ENCODE peak calls at places on chromosomes 12 and 14, in nine cellular contexts. X is GM20000; H is brain microvascular endothelial cell; O is SW 1271; R is cardiac fibroblast; U is substantia nigra; N is activated CD4-positive, alpha-beta T cell treated with anti-CD3 and anti-CD28 coated beads, Interleukin-2, amount 10 ng/mL, durations not matched to agents 7 days and 5 days; J is HT1080; T is HTR-8/SVneo. V is an unnamed sample.
A peak's percentile ranks its signal among the peaks of the same experiment; 100 is the strongest.

GRCh38 chr12:111505601-111506036 is 93.5 kb downstream of the ATXN2 start:
- DNase-seq in R (no peak), O (no peak), U (no peak), H (no peak), N (no peak), T (no peak), J (no peak), X (no peak), V (no peak)

GRCh38 chr12:60100852-60101251 is 505.0 kb downstream of the SLC16A7 start:
- DNase-seq in O (no peak), U (no peak), X (no peak), N (no peak), R (no peak), H (no peak), T (no peak), J (no peak), V (no peak)

GRCh38 chr12:46217686-46218508 is 50.9 kb downstream of the SLC38A1 start:
- DNase-seq in J (no peak), X (peak; percentile 24), O (no peak), U (no peak), R (no peak), T (no peak), H (no peak), N (peak; percentile 83), V (no peak)

GRCh38 chr12:50317198-50317597 is 33.9 kb upstream of the LIMA1 start:
- DNase-seq in U (no peak), N (no peak), R (peak; percentile 35), H (no peak), T (no peak), X (no peak), O (peak; percentile 26), J (no peak), V (no peak)

GRCh38 chr14:91046488-91047072 is 13.9 kb downstream of the RPS6KA5 start:
- DNase-seq in U (no peak), O (no peak), R (no peak), N (no peak), H (no peak), X (no peak), T (no peak), J (no peak), V (no peak)

GRCh38 chr12:130761537-130762318 is 45.6 kb upstream of the RIMBP2 start:
- DNase-seq in O (peak; percentile 35), H (peak; percentile 53), T (peak; percentile 62), X (peak; percentile 73), J (peak; percentile 44), N (peak; percentile 61), U (peak; percentile 37), R (peak; percentile 50), V (no peak)

GRCh38 chr12:13316847-13317246 is 120.3 kb downstream of the EMP1 start:
- DNase-seq in T (no peak), N (no peak), O (no peak), J (no peak), R (no peak), U (no peak), H (no peak), X (no peak), V (no peak)

GRCh38 chr12:67034110-67034879 is 234.9 kb upstream of the CAND1 start:
- DNase-seq in R (no peak), X (no peak), J (peak; percentile 24), H (no peak), T (no peak), N (no peak), U (no peak), O (peak; percentile 8), V (no peak)

GRCh38 chr14:99966912-99967311 is 98.3 kb upstream of the EVL start:
- DNase-seq in U (no peak), O (no peak), N (no peak), R (no peak), J (no peak), H (no peak), X (no peak), T (no peak), V (no peak)

GRCh38 chr12:6038160-6038559 is 86.3 kb downstream of the VWF start:
- DNase-seq in H (peak; percentile 78), X (peak; percentile 77), U (no peak), R (peak; percentile 81), N (peak; percentile 48), J (peak; percentile 59), T (peak; percentile 60), O (peak; percentile 66), V (no peak)

GRCh38 chr12:94718114-94718513 is 67.8 kb upstream of the TMCC3 start:
- DNase-seq in R (no peak), T (no peak), X (no peak), N (no peak), H (no peak), U (no peak), O (no peak), J (peak; percentile 15), V (no peak)

GRCh38 chr14:75896341-75896740 is 85.5 kb downstream of the TGFB3 start:
- DNase-seq in H (no peak), O (no peak), U (no peak), R (peak; percentile 18), J (no peak), T (no peak), X (no peak), N (no peak), V (no peak)

GRCh38 chr12:32611986-32612385 is 67.1 kb upstream of the DNM1L start:
- DNase-seq in X (no peak), J (no peak), H (no peak), N (no peak), R (no peak), O (no peak), U (peak; percentile 25), T (no peak), V (no peak)

GRCh38 chr14:58898655-58899316 is 261.0 kb downstream of the DACT1 start:
- DNase-seq in J (peak; percentile 94), X (no peak), T (peak; percentile 73), H (peak; percentile 96), R (peak; percentile 80), O (peak; percentile 46), N (no peak), U (no peak), V (peak; percentile 68)

V was measured in AG09319.